ENCODE peak calls at places on chromosome 20, in six cellular contexts. H is CD8-positive, alpha-beta T cell; A is mucosa of descending colon; O is cardiac fibroblast; E is testis; Q is HFFc6. L is an unnamed sample.

GRCh38 chr20:36573798-36574277 is 441 bp downstream of the TGIF2 start:
- DNase-seq in H (no peak), A (peak; percentile 42), O (peak; percentile 14), E (no peak), Q (no peak), L (peak; percentile 37)

GRCh38 chr20:48538058-48538825 is 289.6 kb downstream of the PREX1 start:
- DNase-seq in H (no peak), A (no peak), O (peak; percentile 93), E (peak; percentile 49), Q (peak; percentile 68), L (no peak)

GRCh38 chr20:47524385-47524784 is 22.7 kb downstream of the NCOA3 start:
- DNase-seq in H (no peak), A (no peak), O (no peak), E (no peak), Q (no peak), L (no peak)

GRCh38 chr20:48684501-48685041 is 143.2 kb downstream of the PREX1 start:
- DNase-seq in H (no peak), A (peak; percentile 56), O (no peak), E (no peak), Q (no peak), L (no peak)

GRCh38 chr20:46053416-46053815 is 24.4 kb downstream of the SLC12A5 start:
- DNase-seq in H (no peak), A (no peak), O (no peak), E (no peak), Q (no peak), L (no peak)

GRCh38 chr20:31785089-31785488 is 34.1 kb upstream of the MYLK2 start:
- DNase-seq in H (no peak), A (no peak), O (no peak), E (no peak), Q (no peak), L (no peak)

GRCh38 chr20:25031241-25031640 is 26.7 kb downstream of the ACSS1 start:
- DNase-seq in H (no peak), A (no peak), O (no peak), E (no peak), Q (no peak), L (no peak)

GRCh38 chr20:17661121-17661744 is 20.8 kb downstream of the RRBP1 start:
- DNase-seq in H (no peak), A (peak; percentile 45), O (peak; percentile 83), E (no peak), Q (no peak), L (no peak)

GRCh38 chr20:19758888-19759331 is 852 bp downstream of the RIN2 start:
- DNase-seq in H (no peak), A (peak; percentile 74), O (peak; percentile 61), E (peak; percentile 37), Q (no peak), L (peak; percentile 76)

GRCh38 chr20:25081065-25081729 is 744 bp downstream of the VSX1 start:
- DNase-seq in H (peak; percentile 47), A (peak; percentile 56), O (no peak), E (peak; percentile 71), Q (no peak), L (peak; percentile 71)

GRCh38 chr20:47392721-47393073 is 36.2 kb upstream of the ZMYND8 start:
- DNase-seq in H (no peak), A (no peak), O (no peak), E (no peak), Q (peak; percentile 72), L (no peak)

GRCh38 chr20:7856756-7857155 is 83.5 kb downstream of the HAO1 start:
- DNase-seq in H (no peak), A (no peak), O (peak; percentile 65), E (no peak), Q (peak; percentile 58), L (no peak)

GRCh38 chr20:59645761-59646171 is 41.4 kb downstream of the PHACTR3 start:
- DNase-seq in H (no peak), A (no peak), O (no peak), E (no peak), Q (no peak), L (no peak)
- TF ChIP-seq CTCF in H (no peak), A (no peak), O (no peak), E (no peak), Q (no peak), L (peak; percentile 15)

GRCh38 chr20:44016525-44016924 is 101.9 kb downstream of the TOX2 start:
- DNase-seq in H (no peak), A (no peak), O (no peak), E (no peak), Q (no peak), L (no peak)

GRCh38 chr20:44017211-44017610 is 102.6 kb downstream of the TOX2 start:
- DNase-seq in H (no peak), A (no peak), O (no peak), E (no peak), Q (no peak), L (no peak)

GRCh38 chr20:44014807-44015732 is 100.4 kb downstream of the TOX2 start:
- DNase-seq in H (no peak), A (no peak), O (peak; percentile 55), E (peak; percentile 59), Q (no peak), L (no peak)

GRCh38 chr20:44017905-44018683 is 103.4 kb downstream of the TOX2 start:
- DNase-seq in H (no peak), A (peak; percentile 94), O (peak; percentile 75), E (peak; percentile 38), Q (peak; percentile 90), L (no peak)

GRCh38 chr20:44015733-44016103 is 101.1 kb downstream of the TOX2 start:
- DNase-seq in H (no peak), A (no peak), O (no peak), E (no peak), Q (no peak), L (no peak)
- TF ChIP-seq CTCF in H (no peak), A (no peak), O (no peak), E (no peak), Q (no peak), L (no peak)

GRCh38 chr20:37670426-37670825 is 23.4 kb upstream of the CTNNBL1 start:
- DNase-seq in H (no peak), A (peak; percentile 6), O (no peak), E (peak; percentile 32), Q (no peak), L (no peak)

GRCh38 chr20:37669062-37669772 is 24.6 kb upstream of the CTNNBL1 start:
- DNase-seq in H (no peak), A (no peak), O (no peak), E (no peak), Q (no peak), L (no peak)

GRCh38 chr20:37673429-37673828 is 20.4 kb upstream of the CTNNBL1 start:
- DNase-seq in H (no peak), A (no peak), O (no peak), E (no peak), Q (no peak), L (no peak)

GRCh38 chr20:37669773-37670236 is 24.0 kb upstream of the CTNNBL1 start:
- DNase-seq in H (no peak), A (no peak), O (no peak), E (no peak), Q (no peak), L (no peak)

DNA sequence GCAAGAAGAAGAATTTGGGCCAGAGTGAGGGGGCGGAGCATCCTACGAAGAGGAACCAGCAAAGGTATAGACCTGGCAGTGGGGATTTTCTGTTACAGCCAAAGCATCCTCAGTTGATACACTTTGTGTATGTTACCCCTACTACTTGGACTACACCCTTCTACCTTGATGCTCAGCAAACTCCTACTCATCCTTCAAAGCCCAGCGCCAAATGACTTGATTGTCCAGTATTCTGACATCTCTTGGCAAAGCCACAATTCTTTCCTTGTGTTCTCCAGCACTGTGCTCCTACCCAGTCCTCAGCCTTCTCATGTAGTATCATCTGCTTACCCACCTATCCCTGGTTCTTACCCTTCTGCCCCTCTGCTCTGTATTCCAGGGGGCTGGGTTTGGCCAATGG is 21.7 kb upstream of the CTNNBL1 start:
- DNase-seq in H (no peak), A (no peak), O (no peak), E (no peak), Q (no peak), L (no peak)
- TF ChIP-seq CTCF in H (no peak), A (no peak), O (no peak), E (no peak), Q (no peak), L (no peak)

GRCh38 chr20:43691928-43692524 is 25.1 kb downstream of the MYBL2 start:
- DNase-seq in H (peak; percentile 55), A (peak; percentile 86), O (peak; percentile 56), E (peak; percentile 77), Q (peak; percentile 25), L (peak; percentile 67)
- TF ChIP-seq CTCF in H (peak; percentile 47), A (peak; percentile 14), O (peak; percentile 73), E (peak; percentile 21), Q (peak; percentile 86), L (peak; percentile 51)

DNA sequence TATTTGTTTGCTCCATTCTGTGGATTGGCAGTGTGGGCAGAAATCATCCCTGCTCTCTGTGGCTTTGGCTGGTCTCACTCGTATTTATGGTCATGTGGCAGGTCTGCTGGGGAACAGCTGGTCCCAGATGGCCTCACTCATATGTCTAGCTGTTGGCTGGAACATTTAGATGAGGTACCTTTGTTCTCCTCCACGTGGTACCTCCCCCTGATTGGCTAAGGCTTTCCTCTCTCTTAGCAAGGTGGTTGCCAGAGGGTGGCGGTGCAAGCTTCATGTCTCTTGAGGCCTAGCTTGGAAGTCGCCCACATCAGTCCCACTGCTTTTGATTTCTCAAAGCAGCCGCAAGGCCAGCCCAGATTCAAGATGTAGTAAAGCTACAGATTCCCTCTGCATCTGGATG is 348.5 kb upstream of the BTBD3 start:
- DNase-seq in H (no peak), A (no peak), O (no peak), E (no peak), Q (no peak), L (no peak)
- TF ChIP-seq CTCF in H (no peak), A (no peak), O (no peak), E (no peak), Q (no peak), L (no peak)

GRCh38 chr20:9978395-9979004 is 56.3 kb upstream of the ANKEF1 start:
- DNase-seq in H (peak; percentile 25), A (peak; percentile 71), O (peak; percentile 93), E (peak; percentile 69), Q (peak; percentile 84), L (peak; percentile 38)
- TF ChIP-seq CTCF in H (peak; percentile 72), A (peak; percentile 42), O (peak; percentile 62), E (peak; percentile 88), Q (peak; percentile 86), L (peak; percentile 55)

DNA sequence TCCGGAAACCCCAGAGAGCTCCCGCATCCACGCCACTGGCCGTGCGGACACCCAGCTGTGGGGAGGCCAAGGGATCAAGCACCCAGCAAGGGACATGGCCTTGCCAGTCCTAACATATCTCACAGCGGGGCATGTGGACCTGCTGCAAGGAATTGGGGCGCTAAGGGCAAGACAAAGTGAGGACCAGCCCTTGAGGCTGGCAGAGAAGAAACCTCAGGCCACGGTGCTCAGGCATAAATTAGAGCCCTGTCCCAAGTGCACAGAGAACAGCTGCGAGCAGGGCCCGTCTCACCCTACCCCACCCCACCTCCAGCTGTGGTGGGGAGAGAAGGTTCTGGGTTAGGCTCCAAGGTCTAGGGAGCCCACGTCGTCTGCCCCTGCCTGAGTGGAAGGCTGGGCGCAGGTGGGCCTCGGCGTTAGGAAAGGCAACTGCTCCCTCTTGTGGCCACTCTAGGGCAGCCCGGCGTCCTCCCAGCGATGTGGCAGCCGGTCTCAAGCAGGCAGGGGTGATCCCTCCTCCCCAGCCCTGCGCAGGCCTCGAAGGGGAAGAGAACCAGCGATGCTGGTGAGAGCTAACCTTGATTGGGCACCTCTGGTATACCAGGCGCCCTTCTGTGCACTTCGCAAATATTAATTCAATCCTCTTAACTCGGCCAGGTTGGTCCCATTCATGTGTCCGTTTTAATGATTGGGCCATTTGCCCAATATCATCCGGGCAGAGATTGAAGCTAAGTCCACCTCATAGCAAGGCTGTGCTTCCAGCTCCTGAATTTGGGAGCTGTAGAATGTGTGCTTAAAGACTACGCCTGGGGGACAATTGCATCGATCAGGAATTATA is 235.8 kb downstream of the NFATC2 start:
- DNase-seq in H (peak; percentile 69), A (peak; percentile 87), O (peak; percentile 72), E (peak; percentile 89), Q (peak; percentile 36), L (peak; percentile 85)
- TF ChIP-seq CTCF in H (peak; percentile 77), A (peak; percentile 82), O (peak; percentile 85), E (peak; percentile 84), Q (peak; percentile 98), L (peak; percentile 83)